ENCODE peak calls at places on chromosomes 2 and 18, in six cellular contexts. One of them, this sample, is unnamed.

GRCh38 chr2:16030206-16031054 is 90.1 kb downstream of the MYCN start:
- DNase-seq in NCI-H774: no peak
- DNase-seq in hepatic stellate cell: no peak
- DNase-seq in endothelial cell: no peak
- DNase-seq in MM.1S: no peak
- DNase-seq in activated CD8-positive, alpha-beta memory T cell treated with anti-CD3 and anti-CD28 coated beads for 1 hour: no peak
- DNase-seq in this sample: no peak

GRCh38 chr2:121748202-121748601 is 7.2 kb upstream of the TSN start:
- DNase-seq in hepatic stellate cell: no peak
- DNase-seq in endothelial cell: no peak
- DNase-seq in MM.1S: peak; percentile 35
- DNase-seq in NCI-H774: no peak
- DNase-seq in activated CD8-positive, alpha-beta memory T cell treated with anti-CD3 and anti-CD28 coated beads for 1 hour: no peak
- DNase-seq in this sample: peak; percentile 38

GRCh38 chr2:241300000-241300399 is 15.5 kb downstream of the HDLBP start:
- DNase-seq in NCI-H774: no peak
- DNase-seq in endothelial cell: no peak
- DNase-seq in activated CD8-positive, alpha-beta memory T cell treated with anti-CD3 and anti-CD28 coated beads for 1 hour: peak; percentile 32
- DNase-seq in MM.1S: no peak
- DNase-seq in hepatic stellate cell: no peak
- DNase-seq in this sample: no peak

GRCh38 chr2:175597286-175597685 is 404.8 kb downstream of the LNPK start:
- DNase-seq in hepatic stellate cell: no peak
- DNase-seq in endothelial cell: no peak
- DNase-seq in NCI-H774: no peak
- DNase-seq in activated CD8-positive, alpha-beta memory T cell treated with anti-CD3 and anti-CD28 coated beads for 1 hour: no peak
- DNase-seq in MM.1S: no peak
- DNase-seq in this sample: no peak

GRCh38 chr2:124778076-124778475 is 753.0 kb downstream of the CNTNAP5 start:
- DNase-seq in activated CD8-positive, alpha-beta memory T cell treated with anti-CD3 and anti-CD28 coated beads for 1 hour: no peak
- DNase-seq in MM.1S: peak; percentile 20
- DNase-seq in hepatic stellate cell: no peak
- DNase-seq in NCI-H774: no peak
- DNase-seq in endothelial cell: no peak
- DNase-seq in this sample: no peak

GRCh38 chr2:44852594-44852993 is 88.9 kb upstream of the SIX3 start:
- DNase-seq in activated CD8-positive, alpha-beta memory T cell treated with anti-CD3 and anti-CD28 coated beads for 1 hour: no peak
- DNase-seq in endothelial cell: no peak
- DNase-seq in MM.1S: no peak
- DNase-seq in NCI-H774: no peak
- DNase-seq in hepatic stellate cell: no peak
- DNase-seq in this sample: no peak

GRCh38 chr2:230874456-230874855 is 9.7 kb downstream of the ITM2C start:
- DNase-seq in endothelial cell: no peak
- DNase-seq in hepatic stellate cell: no peak
- DNase-seq in activated CD8-positive, alpha-beta memory T cell treated with anti-CD3 and anti-CD28 coated beads for 1 hour: no peak
- DNase-seq in NCI-H774: no peak
- DNase-seq in MM.1S: no peak
- DNase-seq in this sample: no peak

GRCh38 chr18:35917043-35917442 is 55.4 kb upstream of the RMP24 start:
- DNase-seq in hepatic stellate cell: no peak
- DNase-seq in MM.1S: no peak
- DNase-seq in NCI-H774: no peak
- DNase-seq in endothelial cell: no peak
- DNase-seq in activated CD8-positive, alpha-beta memory T cell treated with anti-CD3 and anti-CD28 coated beads for 1 hour: no peak
- DNase-seq in this sample: no peak

GRCh38 chr2:6863792-6864191 is 1.9 kb downstream of the CMPK2 start:
- DNase-seq in hepatic stellate cell: no peak
- DNase-seq in MM.1S: no peak
- DNase-seq in activated CD8-positive, alpha-beta memory T cell treated with anti-CD3 and anti-CD28 coated beads for 1 hour: no peak
- DNase-seq in endothelial cell: no peak
- DNase-seq in NCI-H774: no peak
- DNase-seq in this sample: no peak

GRCh38 chr2:133229974-133230373 is 338.3 kb downstream of the NCKAP5 start:
- DNase-seq in hepatic stellate cell: no peak
- DNase-seq in MM.1S: no peak
- DNase-seq in NCI-H774: no peak
- DNase-seq in endothelial cell: no peak
- DNase-seq in activated CD8-positive, alpha-beta memory T cell treated with anti-CD3 and anti-CD28 coated beads for 1 hour: no peak
- DNase-seq in this sample: no peak

GRCh38 chr2:27038012-27038411 is 5.2 kb downstream of the TMEM214 start:
- DNase-seq in NCI-H774: no peak
- DNase-seq in MM.1S: no peak
- DNase-seq in activated CD8-positive, alpha-beta memory T cell treated with anti-CD3 and anti-CD28 coated beads for 1 hour: no peak
- DNase-seq in hepatic stellate cell: no peak
- DNase-seq in endothelial cell: no peak
- DNase-seq in this sample: no peak

GRCh38 chr2:102057502-102058292 is 65.9 kb downstream of the IL1R2 start:
- DNase-seq in hepatic stellate cell: no peak
- DNase-seq in NCI-H774: no peak
- DNase-seq in activated CD8-positive, alpha-beta memory T cell treated with anti-CD3 and anti-CD28 coated beads for 1 hour: no peak
- DNase-seq in endothelial cell: no peak
- DNase-seq in MM.1S: no peak
- DNase-seq in this sample: no peak

GRCh38 chr2:134181219-134181618 is 72.7 kb upstream of the MGAT5 start:
- DNase-seq in MM.1S: peak; percentile 97
- DNase-seq in hepatic stellate cell: no peak
- DNase-seq in endothelial cell: no peak
- DNase-seq in NCI-H774: peak; percentile 52
- DNase-seq in activated CD8-positive, alpha-beta memory T cell treated with anti-CD3 and anti-CD28 coated beads for 1 hour: peak; percentile 7
- DNase-seq in this sample: peak; percentile 19

GRCh38 chr2:159281002-159281401 is 5.5 kb downstream of the WDSUB1 start:
- DNase-seq in hepatic stellate cell: no peak
- DNase-seq in NCI-H774: no peak
- DNase-seq in endothelial cell: no peak
- DNase-seq in activated CD8-positive, alpha-beta memory T cell treated with anti-CD3 and anti-CD28 coated beads for 1 hour: no peak
- DNase-seq in MM.1S: no peak
- DNase-seq in this sample: no peak

GRCh38 chr2:105409717-105410116 is 10.9 kb upstream of the FHL2 start:
- DNase-seq in activated CD8-positive, alpha-beta memory T cell treated with anti-CD3 and anti-CD28 coated beads for 1 hour: no peak
- DNase-seq in endothelial cell: no peak
- DNase-seq in hepatic stellate cell: peak; percentile 54
- DNase-seq in MM.1S: no peak
- DNase-seq in NCI-H774: no peak
- DNase-seq in this sample: no peak

GRCh38 chr2:170723446-170723958 is 8.4 kb downstream of the SP5 start:
- DNase-seq in hepatic stellate cell: no peak
- DNase-seq in activated CD8-positive, alpha-beta memory T cell treated with anti-CD3 and anti-CD28 coated beads for 1 hour: no peak
- DNase-seq in endothelial cell: no peak
- DNase-seq in MM.1S: no peak
- DNase-seq in NCI-H774: no peak
- DNase-seq in this sample: no peak